ENCODE peak calls at places on chromosome 13, in nine cellular contexts. X, A, V, O, Q, L, G, D and F are unnamed samples. For H3K9me3, the result is how much of the 10 kb centered on the place peaks cover.

GRCh38 chr13:35984776-35985453 is 146.3 kb downstream of the DCLK1 start:
- DNase-seq in O (no peak), L (no peak), D (no peak), G (no peak), A (no peak), Q (no peak), X (no peak), V (peak), F (no peak)

GRCh38 chr13:61362522-61362921 is 53.1 kb downstream of the PCDH20 start:
- DNase-seq in D (no peak), L (no peak), X (no peak), Q (no peak), G (no peak), V (no peak), A (no peak), O (no peak), F (no peak)

GRCh38 chr13:79716191-79716590 is 235.2 kb downstream of the NDFIP2 start:
- DNase-seq in A (no peak), V (no peak), X (no peak), G (no peak), Q (no peak), D (no peak), L (no peak), O (no peak), F (no peak)

GRCh38 chr13:96575423-96576320 is 418.6 kb downstream of the OXGR1 start:
- DNase-seq in V (no peak), G (no peak), D (no peak), Q (no peak), L (no peak), A (no peak), O (no peak), X (no peak), F (no peak)

GRCh38 chr13:40063278-40063698 is 407.8 kb downstream of the COG6 start:
- DNase-seq in Q (no peak), V (no peak), L (no peak), X (no peak), G (no peak), O (no peak), D (peak), A (no peak), F (no peak)

GRCh38 chr13:49213997-49214916 is 5.9 kb upstream of the MLNR start:
- DNase-seq in O (no peak), X (no peak), Q (no peak), G (no peak), D (no peak), V (no peak), L (no peak), A (no peak), F (no peak)

GRCh38 chr13:100434010-100434763 is 154.4 kb downstream of the GGACT start:
- DNase-seq in D (no peak), Q (no peak), A (peak), V (no peak), X (no peak), O (no peak), L (no peak), G (no peak), F (no peak)

GRCh38 chr13:74767031-74767430 is 632.8 kb upstream of the KLF12 start:
- DNase-seq in V (no peak), Q (peak), G (no peak), D (no peak), O (no peak), L (no peak), A (peak), X (no peak), F (no peak)

GRCh38 chr13:97255515-97255999 is 33.4 kb downstream of the MBNL2 start:
- DNase-seq in O (no peak), Q (no peak), L (no peak), D (no peak), X (no peak), G (no peak), V (no peak), A (no peak), F (no peak)

GRCh38 chr13:39038569-39038898 is 278 bp downstream of the NHLRC3 start:
- DNase-seq in D (no peak), X (peak), V (no peak), G (no peak), A (peak), Q (no peak), O (no peak), L (no peak), F (peak)

GRCh38 chr13:36891752-36892151 is 28.3 kb downstream of the SMAD9 start:
- DNase-seq in G (peak), O (no peak), L (no peak), Q (no peak), A (no peak), V (no peak), X (no peak), D (no peak), F (no peak)

GRCh38 chr13:47639716-47640447 is 361.2 kb downstream of the SUCLA2 start:
- DNase-seq in V (no peak), G (no peak), A (peak), Q (no peak), X (no peak), L (no peak), D (no peak), O (no peak), F (no peak)

GRCh38 chr13:74883834-74884233 is 598.1 kb downstream of the TBC1D4 start:
- DNase-seq in X (no peak), Q (no peak), O (no peak), L (no peak), G (no peak), V (no peak), A (no peak), D (no peak), F (no peak)

GRCh38 chr13:97141564-97142005 is 80.5 kb upstream of the MBNL2 start:
- DNase-seq in X (peak), G (peak), L (no peak), A (peak), D (no peak), O (no peak), Q (peak), V (peak), F (no peak)

GRCh38 chr13:61417171-61417570 is 1.5 kb upstream of the PCDH20 start:
- DNase-seq in V (no peak), X (no peak), A (no peak), D (no peak), G (no peak), L (no peak), Q (no peak), O (no peak), F (no peak)

GRCh38 chr13:110520431-110521295 is 40.9 kb downstream of the RAB20 start:
- DNase-seq in Q (peak), V (no peak), L (peak), O (peak), X (peak), G (peak), D (peak), A (no peak), F (no peak)

GRCh38 chr13:23656637-23657036 is 86.4 kb downstream of the TNFRSF19 start:
- DNase-seq in G (peak), A (no peak), L (no peak), X (no peak), V (no peak), O (no peak), Q (no peak), D (no peak), F (no peak)

GRCh38 chr13:109758937-109759480 is 27.4 kb downstream of the IRS2 start:
- DNase-seq in A (no peak), G (no peak), Q (no peak), O (no peak), L (no peak), X (no peak), V (no peak), D (no peak), F (no peak)

GRCh38 chr13:76161143-76161542 is 525.0 kb downstream of the LMO7 start:
- DNase-seq in A (no peak), L (no peak), V (no peak), X (no peak), O (no peak), Q (no peak), D (peak), G (no peak), F (no peak)

GRCh38 chr13:76153239-76153638 is 517.1 kb downstream of the LMO7 start:
- DNase-seq in X (no peak), A (no peak), L (no peak), G (no peak), D (no peak), V (no peak), Q (no peak), O (no peak), F (no peak)

GRCh38 chr13:76157926-76158325 is 521.8 kb downstream of the LMO7 start:
- DNase-seq in V (no peak), X (no peak), L (no peak), A (no peak), O (no peak), G (no peak), D (no peak), Q (no peak), F (no peak)
- H3K27ac ChIP-seq in V (peak), X (no peak), L (no peak), A (no peak), O (no peak), G (no peak), D (no peak), Q (no peak), F (no peak)

GRCh38 chr13:113015826-113016525 is 47.0 kb downstream of the MCF2L start:
- DNase-seq in D (no peak), O (no peak), A (no peak), V (no peak), L (no peak), Q (no peak), X (no peak), G (no peak), F (no peak)

GRCh38 chr13:113016526-113017295 is 47.7 kb downstream of the MCF2L start:
- DNase-seq in V (no peak), L (peak), A (no peak), D (no peak), Q (no peak), G (no peak), X (no peak), O (no peak), F (no peak)

GRCh38 chr13:113014752-113015745 is 46.0 kb downstream of the MCF2L start:
- DNase-seq in Q (no peak), X (no peak), L (no peak), V (no peak), D (no peak), O (no peak), G (no peak), A (no peak), F (no peak)

GRCh38 chr13:113018676-113019465 is 49.9 kb downstream of the MCF2L start:
- DNase-seq in V (no peak), Q (no peak), G (no peak), X (no peak), A (no peak), L (peak), D (no peak), O (no peak), F (no peak)

DNA sequence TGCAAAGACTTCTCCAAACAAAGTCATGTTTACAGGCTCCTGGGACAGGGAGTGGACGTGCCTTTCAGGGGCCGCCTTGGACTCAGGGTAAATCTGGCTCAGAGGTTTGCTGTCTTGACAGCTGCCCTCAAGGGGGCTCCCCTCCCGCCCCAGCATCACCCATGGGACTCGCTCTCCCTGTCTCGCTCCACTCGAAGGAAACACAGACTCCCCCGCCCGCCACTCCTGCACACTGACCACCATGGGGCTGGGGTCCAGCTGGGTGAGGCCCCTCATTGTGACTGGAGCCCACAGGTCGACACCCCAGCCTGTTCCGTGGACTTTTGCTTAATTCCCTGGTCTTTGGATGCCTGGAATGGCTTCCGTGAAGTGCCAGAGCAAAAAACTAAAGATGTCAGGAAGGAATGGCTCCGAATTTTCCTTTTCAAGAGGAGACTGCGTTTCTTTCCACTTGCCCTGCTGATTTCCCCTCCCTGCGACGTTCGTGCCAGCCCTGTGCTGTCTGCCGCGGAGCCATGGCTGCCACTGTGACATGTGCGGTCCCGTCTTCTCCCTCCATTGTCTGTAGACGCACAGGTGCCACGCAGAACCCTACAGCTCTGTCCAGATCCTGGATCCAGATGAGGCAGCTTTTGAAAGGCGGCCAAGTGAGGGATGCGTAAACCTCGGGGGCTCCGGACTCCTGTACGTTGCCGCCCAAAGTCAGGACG is 48.6 kb downstream of the MCF2L start:
- DNase-seq in D (no peak), Q (no peak), O (no peak), L (peak), V (no peak), G (no peak), X (no peak), A (no peak), F (no peak)
- TF ChIP-seq CTCF in D (no peak), Q (no peak), O (no peak), L (no peak), V (no peak), G (no peak), X (no peak), A (no peak), F (no peak)

DNA sequence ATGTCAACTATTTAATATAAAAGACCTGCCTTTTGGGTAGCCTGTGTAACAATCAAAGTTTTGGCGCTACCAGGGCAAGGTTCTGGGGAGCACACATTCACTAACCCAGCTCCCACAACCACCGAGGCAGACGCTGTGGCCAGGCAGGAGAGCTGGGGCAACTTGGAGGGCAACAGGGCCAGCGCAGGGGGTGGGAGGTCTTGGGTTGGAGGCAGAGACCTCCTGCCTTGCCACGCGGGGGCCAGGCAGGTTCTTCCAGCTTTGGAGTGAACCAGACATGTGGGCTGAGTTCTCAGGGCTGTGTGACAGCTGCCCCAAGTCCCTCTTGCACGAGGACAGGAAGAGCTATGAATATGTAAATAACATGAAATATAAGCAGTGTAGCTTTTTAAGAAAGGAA is 30.3 kb upstream of the MCF2L start:
- DNase-seq in O (no peak), Q (no peak), L (no peak), X (no peak), V (no peak), A (no peak), D (no peak), G (no peak), F (no peak)
- H3K9me3 ChIP-seq in O (under half), Q (under half), L (under half), X (under half), V (under half), A (under half), D (under half), G (under half), F (under half)

GRCh38 chr13:33347866-33348265 is 62.3 kb upstream of the STARD13 start:
- DNase-seq in O (no peak), V (no peak), D (no peak), L (no peak), A (no peak), Q (no peak), X (no peak), G (no peak), F (no peak)
- H3K27ac ChIP-seq in O (no peak), V (no peak), D (no peak), L (no peak), A (peak), Q (no peak), X (no peak), G (no peak), F (no peak)

DNA sequence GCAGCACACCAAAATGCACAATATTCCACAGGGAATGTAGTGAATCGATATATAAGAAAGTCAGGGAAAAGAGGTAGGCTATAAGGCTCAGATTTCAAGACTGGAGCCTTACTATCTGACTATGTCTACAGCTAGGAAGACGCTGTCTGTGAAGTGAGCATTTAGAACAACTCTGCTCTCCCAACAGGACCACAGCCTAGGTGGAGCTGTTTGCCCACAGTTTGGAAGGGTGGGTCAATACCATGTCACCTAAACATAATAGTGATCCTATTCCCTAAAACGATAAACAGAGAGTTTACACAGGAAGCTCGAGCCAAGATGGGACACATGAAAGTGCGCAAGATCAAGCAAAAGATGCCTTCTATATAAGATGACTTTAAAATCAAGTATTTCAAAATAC is 2486.0 kb upstream of the PCDH20 start:
- DNase-seq in G (no peak), O (no peak), X (no peak), V (peak), D (no peak), A (no peak), Q (no peak), L (no peak), F (no peak)
- TF ChIP-seq CTCF in G (no peak), O (no peak), X (no peak), V (peak), D (no peak), A (peak), Q (no peak), L (no peak), F (no peak)

GRCh38 chr13:91357613-91358383 is 10.3 kb downstream of the MIR17HG start:
- DNase-seq in D (no peak), G (no peak), A (no peak), Q (no peak), X (no peak), L (no peak), O (no peak), V (no peak), F (no peak)

GRCh38 chr13:91359566-91359965 is 12.1 kb downstream of the MIR17HG start:
- DNase-seq in V (no peak), Q (no peak), L (no peak), O (no peak), A (no peak), X (no peak), G (no peak), D (no peak), F (no peak)

GRCh38 chr13:91358384-91358776 is 10.9 kb downstream of the MIR17HG start:
- DNase-seq in D (no peak), A (no peak), V (no peak), X (no peak), G (no peak), Q (no peak), O (no peak), L (no peak), F (no peak)

GRCh38 chr13:91360246-91360751 is 12.8 kb downstream of the MIR17HG start:
- DNase-seq in Q (no peak), V (no peak), O (no peak), L (no peak), G (no peak), X (no peak), A (no peak), D (no peak), F (no peak)

GRCh38 chr13:91359071-91359470 is 11.6 kb downstream of the MIR17HG start:
- DNase-seq in A (no peak), L (no peak), Q (no peak), G (no peak), O (no peak), X (no peak), V (peak), D (no peak), F (no peak)
- H3K9me3 ChIP-seq in A (under half), L (under half), Q (under half), G (under half), O (under half), X (under half), V (under half), D (under half), F (under half)

DNA sequence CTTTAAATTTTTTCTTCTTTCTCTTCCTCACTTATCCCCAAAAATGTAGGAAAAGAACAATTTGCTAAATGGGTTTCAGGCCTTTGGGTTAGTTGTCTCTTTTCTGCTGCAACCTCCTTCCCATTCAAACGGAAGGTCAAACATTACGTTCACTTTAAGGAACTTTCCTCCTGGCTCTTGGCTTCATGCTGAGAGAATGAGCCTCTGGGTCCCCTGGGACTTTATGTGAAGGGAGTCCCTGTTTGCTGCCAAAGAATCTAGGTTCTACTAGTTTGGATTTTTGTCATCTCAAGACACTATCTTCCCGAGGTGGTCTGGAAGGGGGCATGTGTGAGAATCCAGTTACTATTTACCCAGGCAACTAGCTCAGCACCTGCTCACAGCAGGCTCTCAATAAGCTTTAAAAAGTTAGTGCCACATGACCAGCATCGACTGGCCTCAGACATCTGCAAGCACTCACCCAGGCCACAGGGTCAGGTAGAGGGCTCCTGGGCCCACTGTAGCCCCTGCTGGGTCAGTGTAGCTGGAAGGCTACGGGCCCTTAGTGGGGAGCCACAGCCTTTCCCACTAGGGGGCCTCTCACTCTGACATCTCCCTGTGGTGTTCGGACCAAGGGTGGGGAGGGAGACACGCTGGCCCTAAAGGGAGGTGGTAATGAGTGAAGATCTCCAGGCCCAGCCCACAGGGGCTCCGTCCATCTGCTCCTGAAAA is 40.5 kb downstream of the FAM124A start:
- DNase-seq in O (no peak), G (no peak), A (no peak), V (no peak), L (no peak), Q (no peak), X (no peak), D (no peak), F (no peak)
- H3K27ac ChIP-seq in O (no peak), G (no peak), A (no peak), V (no peak), L (peak), Q (no peak), X (no peak), D (peak), F (no peak)

GRCh38 chr13:107301724-107302374 is 733.9 kb upstream of the ARGLU1 start:
- DNase-seq in D (no peak), O (no peak), V (no peak), A (peak), G (no peak), Q (no peak), X (no peak), L (no peak), F (no peak)
- TF ChIP-seq CTCF in D (no peak), O (no peak), V (peak), A (no peak), G (peak), Q (no peak), X (no peak), L (no peak), F (no peak)